ENCODE peak calls at places on chromosomes 1 and 21, in six cellular contexts. One of them, this sample, is unnamed.

GRCh38 chr1:55421317-55421716 is 206.2 kb upstream of the USP24 start:
- DNase-seq in HCT116: peak; percentile 23
- DNase-seq in K562: no peak
- DNase-seq in HepG2: peak; percentile 66
- DNase-seq in GM12878: no peak
- DNase-seq in H1: no peak
- DNase-seq in this sample: no peak

GRCh38 chr1:203060115-203060514 is 25.7 kb downstream of the MYOG start:
- DNase-seq in HCT116: no peak
- DNase-seq in K562: no peak
- DNase-seq in HepG2: no peak
- DNase-seq in GM12878: no peak
- DNase-seq in H1: no peak
- DNase-seq in this sample: no peak

GRCh38 chr1:205042911-205043806 is at the start of gene CNTN2:
- DNase-seq in HCT116: no peak
- DNase-seq in K562: peak; percentile 12
- DNase-seq in HepG2: no peak
- DNase-seq in GM12878: no peak
- DNase-seq in H1: no peak
- DNase-seq in this sample: no peak

GRCh38 chr1:228308085-228308601 is 98.5 kb downstream of the TRIM11 start:
- DNase-seq in HCT116: no peak
- DNase-seq in K562: no peak
- DNase-seq in HepG2: no peak
- DNase-seq in GM12878: no peak
- DNase-seq in H1: no peak
- DNase-seq in this sample: no peak

GRCh38 chr1:65063025-65063424 is 85.0 kb upstream of the AK4 start:
- DNase-seq in HCT116: no peak
- DNase-seq in K562: peak; percentile 28
- DNase-seq in HepG2: peak; percentile 20
- DNase-seq in GM12878: no peak
- DNase-seq in H1: no peak
- DNase-seq in this sample: no peak

GRCh38 chr1:44220001-44220751 is 6.9 kb downstream of the DMAP1 start:
- DNase-seq in HCT116: no peak
- DNase-seq in K562: no peak
- DNase-seq in HepG2: no peak
- DNase-seq in GM12878: no peak
- DNase-seq in H1: no peak
- DNase-seq in this sample: no peak

GRCh38 chr21:36549470-36549869 is 69.5 kb upstream of the CLDN14 start:
- DNase-seq in HCT116: no peak
- DNase-seq in K562: no peak
- DNase-seq in HepG2: no peak
- DNase-seq in GM12878: no peak
- DNase-seq in H1: no peak
- DNase-seq in this sample: no peak

GRCh38 chr1:34781844-34782391 is 904 bp downstream of the GJB3 start:
- DNase-seq in HCT116: no peak
- DNase-seq in K562: no peak
- DNase-seq in HepG2: no peak
- DNase-seq in GM12878: no peak
- DNase-seq in H1: no peak
- DNase-seq in this sample: no peak

GRCh38 chr1:242129103-242129502 is 130.2 kb upstream of the MAP1LC3C start:
- DNase-seq in HCT116: peak; percentile 31
- DNase-seq in K562: peak; percentile 32
- DNase-seq in HepG2: peak; percentile 3
- DNase-seq in GM12878: no peak
- DNase-seq in H1: no peak
- DNase-seq in this sample: peak; percentile 13

GRCh38 chr1:222896630-222897526 is 82.0 kb downstream of the DISP1 start:
- DNase-seq in HCT116: no peak
- DNase-seq in K562: no peak
- DNase-seq in HepG2: no peak
- DNase-seq in GM12878: no peak
- DNase-seq in H1: no peak
- DNase-seq in this sample: no peak

GRCh38 chr1:21663951-21664805 is 5.0 kb downstream of the RAP1GAP start:
- DNase-seq in HCT116: no peak
- DNase-seq in K562: no peak
- DNase-seq in HepG2: no peak
- DNase-seq in GM12878: no peak
- DNase-seq in H1: no peak
- DNase-seq in this sample: no peak

GRCh38 chr1:41532206-41532975 is 47.9 kb upstream of the EDN2 start:
- DNase-seq in HCT116: no peak
- DNase-seq in K562: no peak
- DNase-seq in HepG2: no peak
- DNase-seq in GM12878: no peak
- DNase-seq in H1: no peak
- DNase-seq in this sample: no peak

GRCh38 chr1:57590978-57591377 is 167.1 kb upstream of the DAB1 start:
- DNase-seq in HCT116: no peak
- DNase-seq in K562: no peak
- DNase-seq in HepG2: no peak
- DNase-seq in GM12878: no peak
- DNase-seq in H1: no peak
- DNase-seq in this sample: no peak

GRCh38 chr1:190000365-190000872 is 477.2 kb downstream of the BRINP3 start:
- DNase-seq in HCT116: no peak
- DNase-seq in K562: no peak
- DNase-seq in HepG2: no peak
- DNase-seq in GM12878: no peak
- DNase-seq in H1: no peak
- DNase-seq in this sample: no peak

GRCh38 chr1:100400332-100400933 is 48.1 kb downstream of the CDC14A start:
- DNase-seq in HCT116: no peak
- DNase-seq in K562: peak; percentile 63
- DNase-seq in HepG2: peak; percentile 37
- DNase-seq in GM12878: no peak
- DNase-seq in H1: peak; percentile 38
- DNase-seq in this sample: peak; percentile 33

GRCh38 chr1:56197946-56198345 is 381.4 kb downstream of the PLPP3 start:
- DNase-seq in HCT116: no peak
- DNase-seq in K562: no peak
- DNase-seq in HepG2: no peak
- DNase-seq in GM12878: no peak
- DNase-seq in H1: no peak
- DNase-seq in this sample: no peak

GRCh38 chr1:42747125-42747524 is 7.1 kb upstream of the CLDN19 start:
- DNase-seq in HCT116: no peak
- DNase-seq in K562: peak; percentile 43
- DNase-seq in HepG2: no peak
- DNase-seq in GM12878: no peak
- DNase-seq in H1: no peak
- DNase-seq in this sample: peak; percentile 46

GRCh38 chr1:76746195-76746594 is 121.1 kb upstream of the ST6GALNAC5 start:
- DNase-seq in HCT116: no peak
- DNase-seq in K562: no peak
- DNase-seq in HepG2: no peak
- DNase-seq in GM12878: no peak
- DNase-seq in H1: no peak
- DNase-seq in this sample: no peak

GRCh38 chr1:245411245-245411644 is 256.5 kb downstream of the KIF26B start:
- DNase-seq in HCT116: no peak
- DNase-seq in K562: no peak
- DNase-seq in HepG2: no peak
- DNase-seq in GM12878: no peak
- DNase-seq in H1: no peak
- DNase-seq in this sample: no peak

GRCh38 chr1:172167801-172168596 is 252.5 kb upstream of the C1orf105 start:
- DNase-seq in HCT116: no peak
- DNase-seq in K562: no peak
- DNase-seq in HepG2: no peak
- DNase-seq in GM12878: no peak
- DNase-seq in H1: no peak
- DNase-seq in this sample: no peak

GRCh38 chr1:31259746-31260145 is 20.1 kb upstream of the NKAIN1 start:
- DNase-seq in HCT116: no peak
- DNase-seq in K562: no peak
- DNase-seq in HepG2: no peak
- DNase-seq in GM12878: no peak
- DNase-seq in H1: no peak
- DNase-seq in this sample: no peak

GRCh38 chr1:57638239-57638638 is 214.4 kb upstream of the DAB1 start:
- DNase-seq in HCT116: no peak
- DNase-seq in K562: no peak
- DNase-seq in HepG2: no peak
- DNase-seq in GM12878: no peak
- DNase-seq in H1: no peak
- DNase-seq in this sample: no peak

GRCh38 chr1:160079448-160079847 is 1.9 kb upstream of the KCNJ9 start:
- DNase-seq in HCT116: no peak
- DNase-seq in K562: no peak
- DNase-seq in HepG2: no peak
- DNase-seq in GM12878: no peak
- DNase-seq in H1: no peak
- DNase-seq in this sample: no peak

GRCh38 chr1:151282883-151283725 is 1.0 kb downstream of the ZNF687 start:
- DNase-seq in HCT116: no peak
- DNase-seq in K562: peak; percentile 64
- DNase-seq in HepG2: peak; percentile 31
- DNase-seq in GM12878: no peak
- DNase-seq in H1: no peak
- DNase-seq in this sample: no peak

GRCh38 chr21:35050348-35051286 is 1.5 kb upstream of the RUNX1 start:
- DNase-seq in HCT116: no peak
- DNase-seq in K562: no peak
- DNase-seq in HepG2: no peak
- DNase-seq in GM12878: no peak
- DNase-seq in H1: no peak
- DNase-seq in this sample: no peak

GRCh38 chr1:148353461-148354283 is 129.4 kb downstream of the PPIAL4G start:
- DNase-seq in HCT116: peak; percentile 81
- DNase-seq in K562: peak; percentile 63
- DNase-seq in HepG2: peak; percentile 20
- DNase-seq in GM12878: no peak
- DNase-seq in H1: no peak
- DNase-seq in this sample: peak; percentile 46

GRCh38 chr1:116373451-116374339 is 651 bp downstream of the ATP1A1 start:
- DNase-seq in HCT116: no peak
- DNase-seq in K562: peak; percentile 77
- DNase-seq in HepG2: no peak
- DNase-seq in GM12878: no peak
- DNase-seq in H1: no peak
- DNase-seq in this sample: peak; percentile 33

GRCh38 chr1:22709891-22710687 is 550 bp upstream of the EPHB2 start:
- DNase-seq in HCT116: no peak
- DNase-seq in K562: peak; percentile 61
- DNase-seq in HepG2: no peak
- DNase-seq in GM12878: no peak
- DNase-seq in H1: no peak
- DNase-seq in this sample: no peak

GRCh38 chr1:179144621-179145020 is 62.8 kb downstream of the TOR3A start:
- DNase-seq in HCT116: no peak
- DNase-seq in K562: no peak
- DNase-seq in HepG2: no peak
- DNase-seq in GM12878: no peak
- DNase-seq in H1: no peak
- DNase-seq in this sample: no peak

GRCh38 chr1:77857557-77857956 is 30.9 kb upstream of the NEXN start:
- DNase-seq in HCT116: no peak
- DNase-seq in K562: no peak
- DNase-seq in HepG2: no peak
- DNase-seq in GM12878: no peak
- DNase-seq in H1: no peak
- DNase-seq in this sample: no peak
- TF ChIP-seq ZNF274 in HCT116: no peak
- TF ChIP-seq ZNF274 in K562: no peak
- TF ChIP-seq ZNF274 in HepG2: no peak
- TF ChIP-seq ZNF274 in GM12878: no peak
- TF ChIP-seq ZNF274 in H1: no peak
- TF ChIP-seq ZNF274 in this sample: no peak

GRCh38 chr1:119647734-119648619 is at the start of gene ZNF697:
- DNase-seq in HCT116: peak; percentile 89
- DNase-seq in K562: peak; percentile 96
- DNase-seq in HepG2: peak; percentile 92
- DNase-seq in GM12878: peak; percentile 51
- DNase-seq in H1: peak; percentile 77
- DNase-seq in this sample: peak; percentile 97
- H3K9ac ChIP-seq in HCT116: peak within 1 kb of the TSS; percentile 79
- H3K9ac ChIP-seq in K562: peak within 1 kb of the TSS; percentile 96
- H3K9ac ChIP-seq in HepG2: peak within 1 kb of the TSS; percentile 79
- H3K9ac ChIP-seq in GM12878: peak within 1 kb of the TSS; percentile 31
- H3K9ac ChIP-seq in H1: peak within 1 kb of the TSS; percentile 61
- H3K9ac ChIP-seq in this sample: peak within 1 kb of the TSS; percentile 97

GRCh38 chr1:155974208-155975165 is 3.9 kb downstream of the ARHGEF2 start:
- DNase-seq in HCT116: no peak
- DNase-seq in K562: no peak
- DNase-seq in HepG2: no peak
- DNase-seq in GM12878: no peak
- DNase-seq in H1: no peak
- DNase-seq in this sample: no peak
- H3K4me3 ChIP-seq in HCT116: no peak overlapping the region
- H3K4me3 ChIP-seq in K562: peak overlapping the region; percentile 82
- H3K4me3 ChIP-seq in HepG2: no peak overlapping the region
- H3K4me3 ChIP-seq in GM12878: peak overlapping the region; percentile 100
- H3K4me3 ChIP-seq in H1: no peak overlapping the region
- H3K4me3 ChIP-seq in this sample: peak overlapping the region; percentile 87

GRCh38 chr1:36322786-36323635 is 434 bp downstream of the EVA1B start:
- DNase-seq in HCT116: no peak
- DNase-seq in K562: peak; percentile 41
- DNase-seq in HepG2: no peak
- DNase-seq in GM12878: no peak
- DNase-seq in H1: no peak
- DNase-seq in this sample: no peak
- TF ChIP-seq ZNF274 in HCT116: no peak
- TF ChIP-seq ZNF274 in K562: no peak
- TF ChIP-seq ZNF274 in HepG2: no peak
- TF ChIP-seq ZNF274 in GM12878: no peak
- TF ChIP-seq ZNF274 in H1: no peak
- TF ChIP-seq ZNF274 in this sample: no peak